ENCODE peak calls at places on chromosomes 11 and 22, in four cellular contexts. G, M, V and Q are unnamed samples.

GRCh38 chr11:73393479-73394415 is 17.5 kb downstream of the RELT start:
- DNase-seq in G (no peak), M (peak; percentile 79), V (peak; percentile 80), Q (peak; percentile 88)

GRCh38 chr11:120548682-120549209 is 37.2 kb downstream of the GRIK4 start:
- DNase-seq in G (no peak), M (no peak), V (no peak), Q (no peak)

GRCh38 chr11:75345455-75346224 is 5.8 kb downstream of the ARRB1 start:
- DNase-seq in G (no peak), M (no peak), V (peak; percentile 25), Q (no peak)

GRCh38 chr11:22778642-22779041 is 51.0 kb downstream of the SVIP start:
- DNase-seq in G (no peak), M (no peak), V (no peak), Q (no peak)

GRCh38 chr11:74672332-74672955 is 58.8 kb downstream of the CHRDL2 start:
- DNase-seq in G (no peak), M (no peak), V (no peak), Q (no peak)

GRCh38 chr11:17597770-17598169 is 50.7 kb downstream of the OTOG start:
- DNase-seq in G (no peak), M (no peak), V (no peak), Q (peak; percentile 45)

GRCh38 chr22:30857103-30857502 is 111.5 kb downstream of the MORC2 start:
- DNase-seq in G (no peak), M (no peak), V (no peak), Q (peak; percentile 31)

GRCh38 chr22:21866821-21867527 is 471 bp downstream of the MAPK1 start:
- DNase-seq in G (no peak), M (peak; percentile 23), V (no peak), Q (no peak)

GRCh38 chr11:70462818-70463477 is 64.6 kb downstream of the CTTN start:
- DNase-seq in G (no peak), M (no peak), V (peak; percentile 44), Q (no peak)

GRCh38 chr22:28016781-28017557 is 97.9 kb upstream of the PITPNB start:
- DNase-seq in G (no peak), M (no peak), V (no peak), Q (peak; percentile 64)

GRCh38 chr11:126874276-126874675 is 126.3 kb downstream of the KIRREL3 start:
- DNase-seq in G (no peak), M (no peak), V (no peak), Q (no peak)

GRCh38 chr11:64035581-64035980 is at the start of gene FLRT1:
- DNase-seq in G (no peak), M (no peak), V (no peak), Q (no peak)

GRCh38 chr11:9759519-9760179 is 95.8 kb downstream of the SWAP70 start:
- DNase-seq in G (peak; percentile 93), M (peak; percentile 80), V (peak; percentile 96), Q (peak; percentile 81)

GRCh38 chr11:95341246-95341645 is 110.2 kb upstream of the SESN3 start:
- DNase-seq in G (no peak), M (no peak), V (no peak), Q (peak; percentile 64)

GRCh38 chr11:30917859-30918478 is 331.8 kb upstream of the MPPED2 start:
- DNase-seq in G (no peak), M (no peak), V (no peak), Q (no peak)

GRCh38 chr22:19565921-19566598 is 41.9 kb upstream of the CLDN5 start:
- DNase-seq in G (no peak), M (no peak), V (no peak), Q (no peak)

GRCh38 chr11:60853469-60853950 is 2.2 kb downstream of the PTGDR2 start:
- DNase-seq in G (no peak), M (no peak), V (no peak), Q (no peak)

GRCh38 chr11:117564321-117564720 is 232.7 kb downstream of the DSCAML1 start:
- DNase-seq in G (no peak), M (no peak), V (no peak), Q (peak; percentile 36)

GRCh38 chr11:117064275-117064674 is 34.0 kb downstream of the SIK3 start:
- DNase-seq in G (no peak), M (no peak), V (no peak), Q (no peak)

GRCh38 chr11:111918390-111919256 is at the start of gene C11orf52:
- DNase-seq in G (no peak), M (no peak), V (no peak), Q (no peak)

GRCh38 chr11:103358251-103358650 is 249.0 kb downstream of the DYNC2H1 start:
- DNase-seq in G (no peak), M (no peak), V (no peak), Q (no peak)

GRCh38 chr11:86151188-86152005 is 82.5 kb upstream of the PICALM start:
- DNase-seq in G (no peak), M (peak; percentile 39), V (peak; percentile 90), Q (no peak)

GRCh38 chr11:117000741-117001096 is 97.5 kb downstream of the SIK3 start:
- DNase-seq in G (no peak), M (no peak), V (no peak), Q (no peak)

GRCh38 chr11:25928076-25928475 is 403.9 kb upstream of the ANO3 start:
- DNase-seq in G (no peak), M (no peak), V (no peak), Q (no peak)

GRCh38 chr22:21815958-21816357 is 51.5 kb downstream of the MAPK1 start:
- DNase-seq in G (no peak), M (no peak), V (no peak), Q (no peak)

GRCh38 chr11:113447621-113448310 is 27.4 kb downstream of the DRD2 start:
- DNase-seq in G (no peak), M (no peak), V (no peak), Q (no peak)

GRCh38 chr22:49964493-49965290 is 4.1 kb downstream of the PIM3 start:
- DNase-seq in G (peak; percentile 1), M (no peak), V (no peak), Q (peak; percentile 78)

GRCh38 chr22:49962012-49962750 is 1.6 kb downstream of the PIM3 start:
- DNase-seq in G (peak; percentile 55), M (peak; percentile 92), V (peak; percentile 93), Q (peak; percentile 92)

GRCh38 chr22:49962751-49963646 is 2.4 kb downstream of the PIM3 start:
- DNase-seq in G (no peak), M (peak; percentile 26), V (peak; percentile 60), Q (peak; percentile 87)

GRCh38 chr22:49964136-49964492 is 3.5 kb downstream of the PIM3 start:
- DNase-seq in G (no peak), M (no peak), V (peak; percentile 55), Q (peak; percentile 81)

GRCh38 chr22:49963647-49964026 is 3.1 kb downstream of the PIM3 start:
- DNase-seq in G (no peak), M (no peak), V (peak; percentile 44), Q (no peak)
- H3K4me3 ChIP-seq in G (peak overlapping the region; percentile 93), M (peak overlapping the region; percentile 86), V (no peak overlapping the region), Q (peak overlapping the region; percentile 98)

DNA sequence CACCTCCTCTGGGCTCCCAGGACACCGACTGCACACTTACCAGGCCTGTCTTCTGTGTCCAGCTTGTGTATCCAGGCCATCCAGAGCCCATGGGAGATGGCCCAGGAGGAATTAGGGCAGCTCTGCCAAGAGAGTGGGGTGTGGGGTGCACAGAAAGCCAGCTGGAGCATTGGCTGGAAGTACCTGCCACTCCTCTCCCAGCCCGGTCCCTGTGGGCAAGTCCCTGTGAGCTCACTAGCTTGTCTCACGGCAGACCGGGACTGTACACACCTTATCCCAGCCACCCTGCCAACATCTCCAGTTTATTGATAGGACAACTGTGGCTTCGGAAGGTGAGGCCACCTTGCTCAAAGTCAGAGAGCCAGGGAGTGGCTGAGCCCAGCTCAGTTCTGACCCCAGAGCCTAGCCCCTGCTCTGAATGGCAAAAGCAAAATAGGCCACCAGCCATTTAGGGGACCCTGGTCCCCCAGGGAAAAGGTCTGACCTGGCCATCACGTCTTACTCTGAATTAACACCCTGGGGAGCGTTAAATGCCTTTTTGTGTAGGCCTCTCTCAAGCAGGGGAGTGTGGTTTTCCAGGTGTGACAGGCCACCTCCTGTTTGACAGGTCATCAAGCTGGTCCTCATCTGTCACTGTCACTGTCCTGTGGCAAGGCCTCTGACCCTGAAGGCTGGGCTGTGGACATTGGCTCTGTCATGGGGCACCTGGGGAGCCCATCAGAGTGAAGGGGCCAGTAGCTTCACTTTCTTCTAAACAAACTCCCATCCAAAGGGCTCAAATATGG is 15.1 kb downstream of the UQCR10 start:
- DNase-seq in G (no peak), M (peak; percentile 74), V (peak; percentile 60), Q (no peak)
- H3K4me1 ChIP-seq in G (peaks cover 13% of the 10 kb centered on the region), M (peaks cover 33% of the 10 kb centered on the region), V (no peaks in the 10 kb centered on the region), Q (peaks cover 76% of the 10 kb centered on the region)

GRCh38 chr22:45934659-45935341 is 42.2 kb downstream of the WNT7B start:
- DNase-seq in G (peak; percentile 8), M (peak; percentile 32), V (peak; percentile 70), Q (no peak)
- H3K27ac ChIP-seq in G (no peak overlapping the region), M (no peak overlapping the region), V (no peak overlapping the region), Q (no peak overlapping the region)

GRCh38 chr11:71931245-71931602 is 2.4 kb downstream of the RNF121 start:
- DNase-seq in G (no peak), M (no peak), V (no peak), Q (no peak)
- H3K4me3 ChIP-seq in G (peak overlapping the region; percentile 35), M (no peak overlapping the region), V (no peak overlapping the region), Q (no peak overlapping the region)

DNA sequence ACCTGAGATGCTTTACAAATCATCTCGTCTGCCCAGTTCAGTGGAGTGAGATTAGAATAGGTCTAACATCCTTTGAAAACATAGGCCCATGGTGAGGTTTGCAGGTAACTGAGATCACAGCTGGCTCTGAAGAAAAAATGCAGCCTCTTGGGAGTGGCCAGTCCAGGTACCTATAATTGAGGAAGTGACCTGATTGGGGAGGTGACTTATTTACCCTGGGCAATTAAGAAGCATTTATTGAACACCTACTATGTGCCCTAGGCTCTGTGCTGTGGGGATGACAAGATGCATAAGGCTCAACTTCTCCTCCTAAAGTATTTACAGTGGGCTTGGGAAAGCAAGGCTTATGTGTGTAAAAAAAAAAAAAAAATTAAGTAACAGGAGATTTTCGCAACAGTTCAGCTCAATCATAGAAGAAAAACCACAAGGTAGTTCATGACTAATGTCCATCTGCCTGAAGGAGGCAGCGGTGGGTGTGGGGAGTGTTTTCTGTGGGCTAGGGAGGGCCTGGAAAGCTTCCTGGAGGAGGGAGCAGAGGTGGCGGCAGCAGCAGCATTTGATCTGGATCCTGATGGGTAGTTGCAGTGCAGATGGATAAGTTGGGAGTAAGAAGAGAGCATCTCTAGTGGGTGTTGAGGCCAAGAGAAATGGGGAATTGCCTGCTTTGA is 16.1 kb downstream of the MICAL2 start:
- DNase-seq in G (no peak), M (no peak), V (peak; percentile 58), Q (peak; percentile 64)
- H3K4me1 ChIP-seq in G (peaks cover 72% of the 10 kb centered on the region), M (peaks cover 82% of the 10 kb centered on the region), V (peaks cover 8% of the 10 kb centered on the region), Q (peaks cover 26% of the 10 kb centered on the region)